ENCODE peak calls at places on chromosomes 1 and 21, in four cellular contexts. D, F, L and S are unnamed samples. For H3K4me1, the result is how much of the 10 kb centered on the place peaks cover.

GRCh38 chr1:76176020-76176419 is 101.5 kb downstream of the ST6GALNAC3 start:
- DNase-seq in D (no peak), F (no peak), L (no peak), S (no peak)

GRCh38 chr1:204366759-204367158 is 7.0 kb upstream of the PLEKHA6 start:
- DNase-seq in D (no peak), F (no peak), L (no peak), S (no peak)

GRCh38 chr21:43611598-43612369 is 47.5 kb downstream of the HSF2BP start:
- DNase-seq in D (peak), F (peak), L (no peak), S (peak)

GRCh38 chr21:18908641-18909040 is 505.1 kb upstream of the TMPRSS15 start:
- DNase-seq in D (no peak), F (no peak), L (no peak), S (no peak)

GRCh38 chr1:53733447-53733931 is 5.5 kb downstream of the GLIS1 start:
- DNase-seq in D (no peak), F (no peak), L (no peak), S (no peak)

GRCh38 chr1:36479505-36480051 is 3.1 kb downstream of the CSF3R start:
- DNase-seq in D (no peak), F (no peak), L (no peak), S (no peak)

GRCh38 chr1:183272390-183272801 is 86.3 kb downstream of the LAMC2 start:
- DNase-seq in D (no peak), F (no peak), L (no peak), S (no peak)

GRCh38 chr1:1425753-1426495 is 4.8 kb upstream of the ANKRD65 start:
- DNase-seq in D (no peak), F (no peak), L (no peak), S (no peak)

GRCh38 chr1:68093737-68094136 is 43.3 kb upstream of the DIRAS3 start:
- DNase-seq in D (no peak), F (no peak), L (no peak), S (no peak)

GRCh38 chr1:51863384-51863783 is 15.1 kb downstream of the NRDC start:
- DNase-seq in D (no peak), F (no peak), L (no peak), S (no peak)

GRCh38 chr1:187794561-187794960 is 965.8 kb downstream of the PLA2G4A start:
- DNase-seq in D (no peak), F (no peak), L (no peak), S (no peak)

GRCh38 chr1:53121319-53122172 is 20.9 kb downstream of the SLC1A7 start:
- DNase-seq in D (peak), F (no peak), L (no peak), S (peak)

GRCh38 chr1:209405183-209405823 is 178.2 kb upstream of the CAMK1G start:
- DNase-seq in D (no peak), F (no peak), L (no peak), S (no peak)

GRCh38 chr1:199688133-199688676 is 339.3 kb upstream of the NR5A2 start:
- DNase-seq in D (no peak), F (no peak), L (no peak), S (no peak)

GRCh38 chr1:221724931-221725605 is 16.8 kb downstream of the DUSP10 start:
- DNase-seq in D (no peak), F (no peak), L (peak), S (peak)

GRCh38 chr1:203505526-203506189 is 11.7 kb downstream of the OPTC start:
- DNase-seq in D (no peak), F (no peak), L (no peak), S (no peak)

GRCh38 chr1:99738858-99739465 is 27.5 kb downstream of the FRRS1 start:
- DNase-seq in D (no peak), F (no peak), L (no peak), S (no peak)

GRCh38 chr1:160522622-160523345 is at the start of gene SLAMF6:
- DNase-seq in D (no peak), F (no peak), L (no peak), S (no peak)

GRCh38 chr1:25556791-25557476 is 13.5 kb downstream of the LDLRAP1 start:
- DNase-seq in D (no peak), F (no peak), L (no peak), S (peak)

GRCh38 chr1:168365719-168366474 is 85.2 kb downstream of the TBX19 start:
- DNase-seq in D (no peak), F (no peak), L (no peak), S (no peak)

GRCh38 chr1:27656157-27656893 is 15.7 kb downstream of the IFI6 start:
- DNase-seq in D (no peak), F (peak), L (no peak), S (peak)

GRCh38 chr1:44860891-44861290 is 17.8 kb upstream of the PTCH2 start:
- DNase-seq in D (no peak), F (no peak), L (no peak), S (no peak)

GRCh38 chr21:37574751-37575150 is 208.2 kb downstream of the DYRK1A start:
- DNase-seq in D (no peak), F (no peak), L (no peak), S (no peak)

GRCh38 chr1:181347495-181348390 is 135.6 kb upstream of the CACNA1E start:
- DNase-seq in D (no peak), F (no peak), L (no peak), S (no peak)

GRCh38 chr1:35570589-35571137 is 2.5 kb upstream of the TFAP2E start:
- DNase-seq in D (no peak), F (no peak), L (no peak), S (no peak)

GRCh38 chr1:163381487-163382184 is 59.9 kb downstream of the NUF2 start:
- DNase-seq in D (no peak), F (no peak), L (no peak), S (no peak)

GRCh38 chr1:205528887-205529825 is 24.7 kb downstream of the CDK18 start:
- DNase-seq in D (peak), F (peak), L (no peak), S (peak)

GRCh38 chr1:66925944-66926343 is 1.2 kb downstream of the MIER1 start:
- DNase-seq in D (no peak), F (no peak), L (no peak), S (no peak)

GRCh38 chr1:11062965-11063401 is 3.2 kb upstream of the SRM start:
- DNase-seq in D (no peak), F (peak), L (no peak), S (no peak)

DNA sequence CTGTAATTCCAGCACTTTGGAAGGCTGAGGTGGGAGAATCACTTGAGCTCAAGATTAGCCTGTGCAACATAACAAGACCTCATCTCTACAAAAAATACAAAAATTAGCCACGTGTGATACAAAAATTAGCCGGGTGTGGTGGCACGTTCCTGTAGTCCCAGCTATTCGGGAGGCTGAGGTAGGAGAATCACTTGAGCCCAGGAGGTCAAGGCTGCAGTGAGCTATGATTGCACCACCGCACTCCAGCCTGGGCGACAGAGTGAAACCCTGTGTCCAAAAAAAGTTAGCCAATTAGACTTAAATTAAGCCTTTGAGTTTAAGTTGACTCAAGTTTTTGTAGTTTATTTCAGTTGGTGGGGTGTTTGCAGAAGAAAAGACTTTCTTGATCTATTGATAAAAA is 11.8 kb downstream of the CXADR start:
- DNase-seq in D (no peak), F (no peak), L (no peak), S (no peak)
- TF ChIP-seq CTCF in D (no peak), F (no peak), L (no peak), S (no peak)

GRCh38 chr1:116255933-116256649 is 117.0 kb upstream of the ATP1A1 start:
- DNase-seq in D (no peak), F (no peak), L (no peak), S (no peak)

GRCh38 chr1:116254776-116255175 is 118.3 kb upstream of the ATP1A1 start:
- DNase-seq in D (no peak), F (no peak), L (no peak), S (no peak)

GRCh38 chr1:116258668-116259419 is 114.2 kb upstream of the ATP1A1 start:
- DNase-seq in D (no peak), F (no peak), L (peak), S (no peak)

GRCh38 chr1:116255486-116255885 is 117.6 kb upstream of the ATP1A1 start:
- DNase-seq in D (no peak), F (peak), L (no peak), S (no peak)

GRCh38 chr1:116256875-116257823 is 115.9 kb upstream of the ATP1A1 start:
- DNase-seq in D (no peak), F (no peak), L (no peak), S (no peak)
- H3K4me1 ChIP-seq in D (under half), F (under half), L (under half), S (under half)

GRCh38 chr1:147641695-147642592 is 28.4 kb downstream of the ACP6 start:
- DNase-seq in D (peak), F (peak), L (no peak), S (no peak)
- TF ChIP-seq CTCF in D (peak), F (peak), L (peak), S (peak)

DNA sequence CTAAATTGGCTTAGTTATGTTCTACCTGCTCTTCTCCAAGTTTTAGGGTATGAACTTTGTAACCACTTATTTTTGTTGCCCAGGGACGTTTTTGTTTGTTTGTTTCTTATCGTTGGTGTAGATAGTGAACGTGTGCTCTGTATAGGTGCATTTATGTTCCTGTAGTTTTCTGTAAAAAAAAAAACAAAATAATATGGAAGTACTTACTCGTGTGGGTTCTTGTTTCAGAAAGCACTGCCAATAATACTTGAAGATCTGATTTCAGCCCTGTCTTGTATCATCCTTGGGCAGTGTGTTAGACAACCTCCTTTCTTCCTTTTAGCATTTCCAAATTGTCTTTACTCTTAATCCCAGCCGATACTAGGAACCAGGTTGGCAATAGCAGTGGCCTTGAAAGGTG is 4.4 kb downstream of the FAM20B start:
- DNase-seq in D (no peak), F (no peak), L (no peak), S (no peak)
- H3K4me1 ChIP-seq in D (under half), F (under half), L (half or more), S (half or more)

GRCh38 chr1:46487818-46488218 is 1.8 kb upstream of the DMBX1 start:
- DNase-seq in D (no peak), F (peak), L (no peak), S (no peak)
- TF ChIP-seq CTCF in D (no peak), F (peak), L (no peak), S (no peak)